ENCODE peak calls at places on chromosomes 7 and 10, in four cellular contexts. M is fibroblast of lung, E is endothelial cell of umbilical vein, T is IMR-90. Y is an unnamed sample.

GRCh38 chr10:61757525-61758397 is 95.0 kb downstream of the CABCOCO1 start:
- DNase-seq in M (peak), E (peak), T (peak), Y (no peak)

GRCh38 chr10:29736325-29737208 is 101.8 kb upstream of the SVIL start:
- DNase-seq in M (peak), E (peak), T (peak), Y (peak)

GRCh38 chr10:118669020-118669766 is 73.7 kb upstream of the PRLHR start:
- DNase-seq in M (peak), E (peak), T (peak), Y (no peak)

GRCh38 chr7:78002715-78003114 is 204.1 kb downstream of the PHTF2 start:
- DNase-seq in M (no peak), E (no peak), T (no peak), Y (no peak)

GRCh38 chr7:103343758-103344452 is 662 bp downstream of the DNAJC2 start:
- DNase-seq in M (peak), E (peak), T (peak), Y (peak)

GRCh38 chr10:60871215-60871614 is 72.8 kb downstream of the RHOBTB1 start:
- DNase-seq in M (no peak), E (no peak), T (no peak), Y (no peak)

GRCh38 chr10:12349628-12350166 is 350 bp downstream of the CAMK1D start:
- DNase-seq in M (no peak), E (no peak), T (no peak), Y (no peak)

GRCh38 chr10:86520871-86521619 is 547 bp downstream of the WAPL start:
- DNase-seq in M (peak), E (peak), T (peak), Y (peak)

GRCh38 chr7:7122033-7122478 is 60.3 kb upstream of the C1GALT1 start:
- DNase-seq in M (peak), E (no peak), T (no peak), Y (no peak)

GRCh38 chr10:76316234-76316633 is 884.8 kb downstream of the LRMDA start:
- DNase-seq in M (no peak), E (no peak), T (no peak), Y (no peak)
- H2AFZ ChIP-seq in M (no peak), E (no peak), T (no peak), Y (no peak)

DNA sequence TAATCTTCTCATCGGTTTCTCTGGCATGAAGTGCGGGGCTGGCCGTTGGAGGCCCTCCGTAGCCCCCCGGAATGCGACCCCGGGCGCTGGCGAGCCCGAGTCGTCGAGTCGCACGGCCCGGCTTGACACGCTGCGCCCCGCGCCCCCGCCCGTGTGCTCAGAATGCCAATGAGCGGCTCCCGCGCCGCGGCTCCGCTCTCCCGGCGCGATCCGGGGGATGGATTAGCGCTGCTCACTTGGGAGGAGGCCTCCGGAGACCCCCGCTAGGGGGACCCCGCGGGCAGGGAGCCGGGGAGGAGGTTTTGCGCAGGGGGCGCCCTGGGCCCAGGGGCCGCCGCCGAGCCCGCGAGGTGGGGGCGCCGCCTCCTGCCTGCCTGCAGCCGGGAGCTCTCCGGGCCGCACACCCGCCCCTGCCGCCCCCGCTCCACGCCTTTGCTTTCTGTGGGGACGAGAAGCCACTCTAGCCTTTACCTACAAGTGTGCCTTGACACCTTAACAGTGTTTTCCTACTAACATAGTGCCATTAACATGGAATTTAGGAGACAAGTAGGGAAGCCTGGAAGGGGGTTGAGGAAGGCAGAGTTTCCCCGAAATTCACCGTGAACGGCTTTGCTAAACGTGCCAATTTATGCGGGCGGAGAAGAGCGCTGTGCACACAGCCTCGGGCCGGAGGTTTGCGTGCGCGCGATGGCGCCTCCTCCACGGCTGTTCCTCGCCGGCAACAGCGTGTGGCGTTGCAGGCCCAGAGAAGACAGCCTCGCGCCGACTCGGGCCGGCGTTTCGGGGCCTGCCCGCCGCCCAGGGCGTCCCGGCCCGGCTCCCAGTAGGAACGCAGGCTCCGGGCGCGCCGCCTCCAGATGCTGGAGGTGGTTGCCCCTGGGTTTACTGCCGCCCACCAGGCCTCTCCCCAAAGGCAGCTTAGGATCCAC is 7.1 kb downstream of the SHH start:
- DNase-seq in M (peak), E (peak), T (peak), Y (peak)
- TF ChIP-seq CTCF in M (peak), E (peak), T (peak), Y (peak)

DNA sequence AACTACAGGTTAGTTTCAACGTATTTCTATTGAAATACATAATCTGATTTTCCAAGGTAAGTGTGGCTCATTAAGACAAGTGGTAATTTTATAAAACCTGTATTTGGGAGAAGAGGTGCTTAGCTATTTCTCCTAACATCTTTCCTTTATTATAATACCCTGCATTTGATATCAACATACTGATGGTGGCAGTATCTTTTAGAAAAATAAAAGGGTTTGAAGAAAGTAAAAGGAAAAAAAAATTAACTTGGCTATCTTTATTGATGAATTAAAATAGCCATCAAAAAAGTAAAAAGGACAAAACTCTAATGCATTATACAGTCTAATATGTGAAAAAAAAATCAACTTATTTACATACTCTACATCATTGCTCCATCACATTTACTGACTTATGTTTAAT is 68.0 kb downstream of the NRBF2 start:
- DNase-seq in M (no peak), E (no peak), T (no peak), Y (no peak)
- H2AFZ ChIP-seq in M (no peak), E (no peak), T (no peak), Y (no peak)

DNA sequence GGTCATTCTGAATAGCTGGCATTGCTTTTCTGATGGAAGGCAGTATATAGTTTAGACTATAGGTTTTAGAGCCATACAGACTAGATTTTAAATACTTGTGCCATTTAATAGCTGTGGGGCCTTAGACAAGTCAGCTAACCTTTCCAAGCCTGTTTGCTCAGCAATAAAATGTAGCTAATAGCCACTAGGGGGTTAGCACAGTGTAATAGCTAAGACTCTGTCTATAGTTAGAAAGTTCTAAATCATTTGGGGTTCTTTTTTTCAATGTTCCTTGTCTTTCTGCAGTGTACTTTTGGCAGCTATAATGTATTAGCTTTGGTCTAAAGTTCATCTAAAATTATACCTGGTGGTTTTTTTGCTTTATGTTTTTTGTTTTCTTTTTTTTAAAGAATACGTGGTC is 7.5 kb upstream of the KIFBP start:
- DNase-seq in M (peak), E (no peak), T (no peak), Y (no peak)
- TF ChIP-seq CTCF in M (peak), E (peak), T (peak), Y (peak)

GRCh38 chr10:78109210-78109609 is 75.5 kb downstream of the RPS24 start:
- DNase-seq in M (no peak), E (no peak), T (no peak), Y (no peak)
- H2AFZ ChIP-seq in M (no peak), E (no peak), T (no peak), Y (no peak)

DNA sequence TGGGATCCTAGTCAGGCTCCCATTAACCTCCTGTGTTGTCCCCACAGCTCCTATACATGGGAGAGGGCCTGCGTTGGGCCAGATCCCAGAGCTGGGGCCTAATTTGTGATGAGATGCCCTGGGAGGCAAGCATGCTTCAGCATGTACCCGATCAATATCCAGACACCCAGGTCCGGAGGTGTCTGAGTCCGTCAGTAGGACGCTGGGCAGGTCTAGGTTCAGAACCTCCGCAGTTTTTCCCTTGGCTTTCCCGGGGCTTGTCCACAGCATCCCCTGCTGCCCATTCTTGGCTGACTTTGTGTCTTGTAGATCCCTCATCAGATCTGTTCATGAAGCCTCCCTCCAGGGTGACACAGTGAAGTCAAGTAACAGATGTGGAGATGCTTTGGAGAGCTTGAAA is 32.7 kb upstream of the RBAK start:
- DNase-seq in M (no peak), E (no peak), T (no peak), Y (no peak)
- TF ChIP-seq CTCF in M (no peak), E (no peak), T (no peak), Y (no peak)

GRCh38 chr7:55189447-55189760 is 170.6 kb downstream of the EGFR start:
- DNase-seq in M (peak), E (no peak), T (no peak), Y (no peak)
- H2AFZ ChIP-seq in M (no peak), E (no peak), T (no peak), Y (no peak)

DNA sequence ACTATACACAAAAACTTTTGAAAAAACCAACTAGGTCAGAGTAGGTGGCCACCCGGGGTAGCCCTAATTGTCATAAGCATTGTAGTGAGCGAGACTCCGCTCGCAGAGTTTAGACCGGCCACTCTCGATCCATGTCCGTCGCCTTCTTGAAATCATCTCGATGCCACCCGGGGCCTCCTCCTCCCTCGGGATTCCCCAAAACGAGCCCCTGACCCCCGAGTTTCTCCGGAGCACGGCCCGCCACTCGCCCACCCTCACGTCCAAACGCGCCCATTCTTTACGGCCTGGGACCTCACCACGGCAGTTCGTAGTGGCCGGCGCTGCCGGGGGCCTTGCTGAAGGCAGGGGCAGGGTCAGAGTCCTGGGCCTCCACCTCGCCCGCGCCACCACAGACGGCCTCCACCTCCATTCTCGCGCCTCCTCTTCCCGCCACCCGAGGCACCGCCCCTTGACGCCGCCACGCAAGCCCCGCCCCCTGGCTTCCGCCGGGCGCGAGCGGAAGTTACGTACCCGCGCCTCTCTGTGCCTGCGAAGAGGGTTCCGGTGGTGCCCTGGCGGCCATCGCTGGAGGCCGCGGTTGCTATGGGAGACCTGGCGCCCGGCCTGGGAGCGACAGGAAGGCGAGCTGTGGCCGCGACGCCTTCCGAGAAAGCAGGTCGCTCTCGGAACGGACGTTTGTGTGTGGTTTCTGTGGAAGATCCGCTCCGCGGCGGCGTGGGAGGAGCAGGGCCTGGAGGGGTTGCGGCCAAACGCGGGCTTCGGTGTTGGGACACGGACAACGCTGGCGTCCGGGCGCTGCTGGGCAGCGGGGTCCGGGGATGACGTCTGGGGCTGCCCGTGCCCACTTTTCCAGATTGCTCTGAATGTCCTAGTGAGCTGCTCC is at the start of gene RFC2:
- DNase-seq in M (peak), E (peak), T (peak), Y (peak)
- TF ChIP-seq CTCF in M (peak), E (no peak), T (peak), Y (no peak)

GRCh38 chr7:121101621-121102020 is 113.1 kb downstream of the CPED1 start:
- DNase-seq in M (no peak), E (no peak), T (no peak), Y (no peak)
- H2AFZ ChIP-seq in M (no peak), E (no peak), T (no peak), Y (no peak)

GRCh38 chr7:157224627-157225026 is 85.9 kb downstream of the UBE3C start:
- DNase-seq in M (peak), E (peak), T (peak), Y (no peak)
- TF ChIP-seq CTCF in M (peak), E (no peak), T (peak), Y (peak)

Y was measured in PC-9.